ENCODE peak calls at places on chromosomes 13 and 19, in four cellular contexts. One of them, this sample, is unnamed.

GRCh38 chr19:861756-862528 is 2.5 kb downstream of the CFD start:
- DNase-seq in AG09309: no peak
- DNase-seq in RWPE2: peak
- DNase-seq in AG09319: no peak
- DNase-seq in this sample: no peak

GRCh38 chr19:36110487-36111199 is at the start of gene OVOL3:
- DNase-seq in AG09309: no peak
- DNase-seq in RWPE2: no peak
- DNase-seq in AG09319: no peak
- DNase-seq in this sample: no peak

GRCh38 chr13:62537593-62537992 is 1121.9 kb upstream of the PCDH20 start:
- DNase-seq in AG09309: no peak
- DNase-seq in RWPE2: no peak
- DNase-seq in AG09319: no peak
- DNase-seq in this sample: no peak

GRCh38 chr13:68927387-68928026 is 1180.1 kb upstream of the ATXN8OS start:
- DNase-seq in AG09309: no peak
- DNase-seq in RWPE2: no peak
- DNase-seq in AG09319: no peak
- DNase-seq in this sample: no peak

GRCh38 chr19:38251564-38252051 is 4.6 kb downstream of the PPP1R14A start:
- DNase-seq in AG09309: no peak
- DNase-seq in RWPE2: no peak
- DNase-seq in AG09319: no peak
- DNase-seq in this sample: no peak

GRCh38 chr19:38033658-38034150 is 126.7 kb downstream of the SIPA1L3 start:
- DNase-seq in AG09309: no peak
- DNase-seq in RWPE2: no peak
- DNase-seq in AG09319: no peak
- DNase-seq in this sample: no peak

GRCh38 chr19:8592231-8593009 is 15.2 kb upstream of the MYO1F start:
- DNase-seq in AG09309: peak
- DNase-seq in RWPE2: peak
- DNase-seq in AG09319: peak
- DNase-seq in this sample: peak

GRCh38 chr13:44952671-44953070 is 36.6 kb downstream of the NUFIP1 start:
- DNase-seq in AG09309: no peak
- DNase-seq in RWPE2: no peak
- DNase-seq in AG09319: no peak
- DNase-seq in this sample: no peak

GRCh38 chr13:113927661-113928581 is 46.0 kb downstream of the C13orf46 start:
- DNase-seq in AG09309: peak
- DNase-seq in RWPE2: peak
- DNase-seq in AG09319: peak
- DNase-seq in this sample: peak

GRCh38 chr13:27425918-27426630 is 1.7 kb downstream of the GTF3A start:
- DNase-seq in AG09309: peak
- DNase-seq in RWPE2: peak
- DNase-seq in AG09319: no peak
- DNase-seq in this sample: no peak

GRCh38 chr13:27276188-27276587 is 5.6 kb downstream of the RASL11A start:
- DNase-seq in AG09309: peak
- DNase-seq in RWPE2: no peak
- DNase-seq in AG09319: peak
- DNase-seq in this sample: no peak

GRCh38 chr13:76725211-76725610 is 161.0 kb downstream of the KCTD12 start:
- DNase-seq in AG09309: no peak
- DNase-seq in RWPE2: no peak
- DNase-seq in AG09319: peak
- DNase-seq in this sample: no peak

GRCh38 chr13:29805994-29806748 is 44.2 kb downstream of the UBL3 start:
- DNase-seq in AG09309: no peak
- DNase-seq in RWPE2: no peak
- DNase-seq in AG09319: no peak
- DNase-seq in this sample: no peak

GRCh38 chr19:1446713-1447564 is 3.0 kb upstream of the APC2 start:
- DNase-seq in AG09309: no peak
- DNase-seq in RWPE2: no peak
- DNase-seq in AG09319: no peak
- DNase-seq in this sample: no peak

GRCh38 chr19:4362871-4363545 is 19.6 kb downstream of the MPND start:
- DNase-seq in AG09309: no peak
- DNase-seq in RWPE2: peak
- DNase-seq in AG09319: no peak
- DNase-seq in this sample: peak
- TF ChIP-seq CTCF in AG09309: peak
- TF ChIP-seq CTCF in RWPE2: peak
- TF ChIP-seq CTCF in AG09319: no peak
- TF ChIP-seq CTCF in this sample: peak

GRCh38 chr13:74560325-74560724 is 426.1 kb upstream of the KLF12 start:
- DNase-seq in AG09309: no peak
- DNase-seq in RWPE2: no peak
- DNase-seq in AG09319: no peak
- DNase-seq in this sample: no peak

GRCh38 chr13:74557870-74558269 is 423.7 kb upstream of the KLF12 start:
- DNase-seq in AG09309: no peak
- DNase-seq in RWPE2: no peak
- DNase-seq in AG09319: no peak
- DNase-seq in this sample: no peak

GRCh38 chr13:74562381-74562780 is 428.2 kb upstream of the KLF12 start:
- DNase-seq in AG09309: peak
- DNase-seq in RWPE2: no peak
- DNase-seq in AG09319: no peak
- DNase-seq in this sample: no peak
- TF ChIP-seq CTCF in AG09309: no peak
- TF ChIP-seq CTCF in RWPE2: no peak
- TF ChIP-seq CTCF in AG09319: no peak
- TF ChIP-seq CTCF in this sample: no peak

GRCh38 chr13:91115776-91116175 is 231.7 kb upstream of the MIR17HG start:
- DNase-seq in AG09309: no peak
- DNase-seq in RWPE2: no peak
- DNase-seq in AG09319: no peak
- DNase-seq in this sample: no peak

GRCh38 chr13:91112191-91112579 is 235.3 kb upstream of the MIR17HG start:
- DNase-seq in AG09309: no peak
- DNase-seq in RWPE2: no peak
- DNase-seq in AG09319: no peak
- DNase-seq in this sample: no peak

GRCh38 chr13:91108315-91108714 is 239.2 kb upstream of the MIR17HG start:
- DNase-seq in AG09309: no peak
- DNase-seq in RWPE2: no peak
- DNase-seq in AG09319: no peak
- DNase-seq in this sample: no peak

GRCh38 chr13:91112878-91113277 is 234.6 kb upstream of the MIR17HG start:
- DNase-seq in AG09309: no peak
- DNase-seq in RWPE2: no peak
- DNase-seq in AG09319: no peak
- DNase-seq in this sample: no peak

DNA sequence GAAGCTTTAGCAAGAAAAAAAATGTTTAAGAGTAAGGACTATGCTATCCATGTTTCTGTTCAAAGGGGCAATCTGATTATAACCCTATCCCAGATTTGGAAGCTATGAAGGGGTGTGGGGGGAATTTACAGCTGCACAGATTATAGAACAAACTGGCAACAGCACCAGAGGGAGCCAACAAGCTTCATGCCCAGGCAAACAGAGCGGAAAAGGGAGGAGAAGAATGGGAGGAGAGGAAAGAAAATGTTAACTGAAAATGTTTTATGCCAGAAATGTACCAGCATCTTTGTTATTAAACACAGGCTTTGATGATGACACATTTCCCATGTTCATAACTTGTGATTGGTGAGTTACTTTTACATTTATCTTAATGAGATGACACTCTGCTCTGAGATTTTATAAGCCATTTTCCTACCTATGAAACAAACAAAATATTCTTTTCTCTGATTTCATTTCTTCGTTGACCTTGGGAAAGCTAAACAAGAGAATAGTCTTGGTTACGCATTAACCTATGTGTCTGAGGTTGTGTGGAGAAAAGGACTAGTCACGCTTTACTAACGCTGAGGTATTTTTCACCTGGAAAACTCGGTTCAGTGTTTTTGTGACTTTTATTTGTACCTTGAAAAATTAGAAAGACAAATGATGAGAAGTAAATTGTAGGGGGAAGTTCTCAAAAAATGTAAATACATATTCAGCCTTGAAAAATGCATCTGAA is 235.9 kb upstream of the MIR17HG start:
- DNase-seq in AG09309: no peak
- DNase-seq in RWPE2: no peak
- DNase-seq in AG09319: no peak
- DNase-seq in this sample: no peak
- TF ChIP-seq CTCF in AG09309: no peak
- TF ChIP-seq CTCF in RWPE2: no peak
- TF ChIP-seq CTCF in AG09319: no peak
- TF ChIP-seq CTCF in this sample: no peak

GRCh38 chr19:32406161-32407003 is 812 bp downstream of the DPY19L3 start:
- DNase-seq in AG09309: no peak
- DNase-seq in RWPE2: no peak
- DNase-seq in AG09319: no peak
- DNase-seq in this sample: no peak
- TF ChIP-seq CTCF in AG09309: no peak
- TF ChIP-seq CTCF in RWPE2: no peak
- TF ChIP-seq CTCF in AG09319: no peak
- TF ChIP-seq CTCF in this sample: no peak

DNA sequence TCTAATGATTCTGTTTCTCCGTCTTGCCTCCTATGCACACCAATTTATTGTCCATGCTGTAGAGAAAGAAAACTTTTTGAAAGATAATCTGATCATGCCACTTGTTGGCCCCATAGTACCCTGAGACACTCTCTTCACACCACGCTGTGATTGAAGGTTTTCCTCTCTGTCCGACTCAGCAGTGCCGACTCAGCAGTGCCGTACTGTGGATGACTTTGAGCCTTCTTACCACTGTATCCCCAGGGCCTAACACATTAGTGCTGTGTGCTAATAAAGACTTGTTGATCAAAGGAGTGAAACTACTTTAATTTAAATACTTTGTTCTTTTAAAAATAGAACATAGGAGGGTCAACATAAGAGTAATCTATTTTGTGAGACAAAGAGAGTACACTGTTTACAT is 429.6 kb downstream of the KLF12 start:
- DNase-seq in AG09309: no peak
- DNase-seq in RWPE2: no peak
- DNase-seq in AG09319: no peak
- DNase-seq in this sample: no peak
- TF ChIP-seq CTCF in AG09309: no peak
- TF ChIP-seq CTCF in RWPE2: no peak
- TF ChIP-seq CTCF in AG09319: no peak
- TF ChIP-seq CTCF in this sample: no peak

DNA sequence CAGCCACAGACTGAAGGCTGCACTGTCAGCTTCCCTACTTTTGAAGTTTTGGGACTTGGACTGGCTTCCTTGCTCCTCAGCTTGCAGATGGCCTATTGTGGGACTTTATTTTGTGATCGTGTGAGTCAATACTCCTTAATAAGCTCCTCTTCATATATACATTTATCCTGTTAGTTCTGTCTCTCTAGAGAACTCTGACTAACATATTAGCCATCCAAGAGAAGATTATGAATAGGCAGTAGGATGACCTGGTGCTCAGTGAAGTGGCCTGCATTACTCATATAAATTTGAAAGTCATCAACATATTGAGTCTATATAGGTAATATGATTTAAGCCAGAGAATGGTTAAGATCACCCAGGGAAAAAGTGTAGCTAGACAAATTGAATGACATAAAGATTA is 136.3 kb upstream of the UFM1 start:
- DNase-seq in AG09309: peak
- DNase-seq in RWPE2: no peak
- DNase-seq in AG09319: no peak
- DNase-seq in this sample: no peak
- TF ChIP-seq CTCF in AG09309: no peak
- TF ChIP-seq CTCF in RWPE2: no peak
- TF ChIP-seq CTCF in AG09319: no peak
- TF ChIP-seq CTCF in this sample: no peak

GRCh38 chr13:57128909-57129308 is 11.8 kb upstream of the PRR20A start:
- DNase-seq in AG09309: no peak
- DNase-seq in RWPE2: no peak
- DNase-seq in AG09319: no peak
- DNase-seq in this sample: no peak
- TF ChIP-seq CTCF in AG09309: no peak
- TF ChIP-seq CTCF in RWPE2: no peak
- TF ChIP-seq CTCF in AG09319: no peak
- TF ChIP-seq CTCF in this sample: no peak

GRCh38 chr13:53105881-53106280 is 77.3 kb downstream of the OLFM4 start:
- DNase-seq in AG09309: no peak
- DNase-seq in RWPE2: no peak
- DNase-seq in AG09319: no peak
- DNase-seq in this sample: no peak
- TF ChIP-seq CTCF in AG09309: no peak
- TF ChIP-seq CTCF in RWPE2: no peak
- TF ChIP-seq CTCF in AG09319: no peak
- TF ChIP-seq CTCF in this sample: no peak

GRCh38 chr19:11014403-11014911 is 53.6 kb downstream of the SMARCA4 start:
- DNase-seq in AG09309: no peak
- DNase-seq in RWPE2: no peak
- DNase-seq in AG09319: no peak
- DNase-seq in this sample: no peak
- TF ChIP-seq CTCF in AG09309: no peak
- TF ChIP-seq CTCF in RWPE2: no peak
- TF ChIP-seq CTCF in AG09319: no peak
- TF ChIP-seq CTCF in this sample: no peak

GRCh38 chr19:34847393-34847792 is 74.4 kb upstream of the ZNF599 start:
- DNase-seq in AG09309: no peak
- DNase-seq in RWPE2: no peak
- DNase-seq in AG09319: no peak
- DNase-seq in this sample: no peak

GRCh38 chr19:34856052-34856451 is 70.7 kb upstream of the ZNF30 start:
- DNase-seq in AG09309: no peak
- DNase-seq in RWPE2: no peak
- DNase-seq in AG09319: no peak
- DNase-seq in this sample: no peak

GRCh38 chr19:34853369-34853768 is 73.3 kb upstream of the ZNF30 start:
- DNase-seq in AG09309: no peak
- DNase-seq in RWPE2: no peak
- DNase-seq in AG09319: no peak
- DNase-seq in this sample: no peak

DNA sequence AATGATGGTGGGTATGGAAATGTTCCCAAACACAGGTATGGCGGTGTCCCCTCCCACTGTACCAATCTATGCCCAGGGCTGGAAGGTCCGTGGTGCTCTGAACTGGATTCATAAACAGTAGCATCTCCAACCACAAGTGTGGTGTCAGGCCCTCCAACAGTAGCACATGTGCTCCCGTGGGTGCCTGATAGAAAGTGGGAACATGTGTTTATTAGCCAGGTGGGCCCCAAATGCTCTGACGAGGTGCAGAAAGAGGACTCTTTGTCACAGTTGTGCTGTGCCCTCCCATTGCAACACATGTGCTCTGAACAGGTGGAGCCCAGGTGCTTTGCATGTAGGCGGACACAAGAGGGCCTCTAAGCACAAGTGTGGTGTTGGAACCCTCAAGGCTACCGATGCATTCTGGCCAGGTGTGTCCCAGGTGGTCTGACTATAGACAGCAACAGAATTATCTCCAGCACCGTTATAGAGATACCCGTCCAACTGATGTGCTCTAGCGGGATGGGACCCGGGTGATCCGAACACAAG is 75.4 kb upstream of the ZNF30 start:
- DNase-seq in AG09309: no peak
- DNase-seq in RWPE2: no peak
- DNase-seq in AG09319: no peak
- DNase-seq in this sample: no peak
- TF ChIP-seq CTCF in AG09309: no peak
- TF ChIP-seq CTCF in RWPE2: peak
- TF ChIP-seq CTCF in AG09319: no peak
- TF ChIP-seq CTCF in this sample: no peak